ENCODE peak calls at places on chromosome 22, in seven cellular contexts. One of them, this sample, is unnamed.

GRCh38 chr22:27690596-27690995 is 111.0 kb downstream of the MN1 start:
- DNase-seq in cardiac muscle cell: no peak
- DNase-seq in A549: no peak
- DNase-seq in adrenal gland: no peak
- DNase-seq in mesenchymal stem cell: no peak
- DNase-seq in right lobe of liver: no peak
- DNase-seq in naive thymus-derived CD4-positive, alpha-beta T cell: no peak
- DNase-seq in this sample: no peak

GRCh38 chr22:19045094-19045493 is 77.1 kb downstream of the DGCR2 start:
- DNase-seq in naive thymus-derived CD4-positive, alpha-beta T cell: no peak
- DNase-seq in adrenal gland: no peak
- DNase-seq in cardiac muscle cell: no peak
- DNase-seq in A549: no peak
- DNase-seq in right lobe of liver: no peak
- DNase-seq in mesenchymal stem cell: no peak
- DNase-seq in this sample: no peak

GRCh38 chr22:20268350-20269012 is 363 bp upstream of the RTN4R start:
- DNase-seq in adrenal gland: peak; percentile 54
- DNase-seq in right lobe of liver: peak; percentile 75
- DNase-seq in mesenchymal stem cell: peak; percentile 43
- DNase-seq in naive thymus-derived CD4-positive, alpha-beta T cell: peak; percentile 52
- DNase-seq in A549: peak; percentile 44
- DNase-seq in cardiac muscle cell: peak; percentile 80
- DNase-seq in this sample: peak; percentile 60

GRCh38 chr22:36201630-36202312 is at the start of gene APOL4:
- DNase-seq in adrenal gland: peak; percentile 56
- DNase-seq in cardiac muscle cell: no peak
- DNase-seq in right lobe of liver: no peak
- DNase-seq in naive thymus-derived CD4-positive, alpha-beta T cell: no peak
- DNase-seq in mesenchymal stem cell: no peak
- DNase-seq in A549: no peak
- DNase-seq in this sample: no peak

GRCh38 chr22:35900483-35901168 is 128.0 kb downstream of the RBFOX2 start:
- DNase-seq in adrenal gland: no peak
- DNase-seq in mesenchymal stem cell: peak; percentile 61
- DNase-seq in naive thymus-derived CD4-positive, alpha-beta T cell: peak; percentile 25
- DNase-seq in A549: peak; percentile 56
- DNase-seq in right lobe of liver: no peak
- DNase-seq in cardiac muscle cell: no peak
- DNase-seq in this sample: peak; percentile 42

GRCh38 chr22:19859861-19860510 is 5.3 kb upstream of the GNB1L start:
- DNase-seq in adrenal gland: no peak
- DNase-seq in mesenchymal stem cell: no peak
- DNase-seq in A549: no peak
- DNase-seq in cardiac muscle cell: no peak
- DNase-seq in naive thymus-derived CD4-positive, alpha-beta T cell: no peak
- DNase-seq in right lobe of liver: no peak
- DNase-seq in this sample: no peak

GRCh38 chr22:32465661-32466060 is 1.4 kb upstream of the BPIFC start:
- DNase-seq in naive thymus-derived CD4-positive, alpha-beta T cell: no peak
- DNase-seq in mesenchymal stem cell: no peak
- DNase-seq in adrenal gland: no peak
- DNase-seq in A549: no peak
- DNase-seq in cardiac muscle cell: no peak
- DNase-seq in right lobe of liver: no peak
- DNase-seq in this sample: no peak

GRCh38 chr22:19799322-19800190 is 39.0 kb downstream of the TBX1 start:
- DNase-seq in naive thymus-derived CD4-positive, alpha-beta T cell: no peak
- DNase-seq in right lobe of liver: no peak
- DNase-seq in cardiac muscle cell: no peak
- DNase-seq in A549: no peak
- DNase-seq in adrenal gland: no peak
- DNase-seq in mesenchymal stem cell: peak; percentile 48
- DNase-seq in this sample: no peak

GRCh38 chr22:26939466-26939865 is 282.1 kb downstream of the MIAT start:
- DNase-seq in adrenal gland: no peak
- DNase-seq in right lobe of liver: no peak
- DNase-seq in naive thymus-derived CD4-positive, alpha-beta T cell: no peak
- DNase-seq in mesenchymal stem cell: no peak
- DNase-seq in cardiac muscle cell: no peak
- DNase-seq in A549: no peak
- DNase-seq in this sample: peak; percentile 50

GRCh38 chr22:43262990-43263644 is 76.2 kb upstream of the TTLL12 start:
- DNase-seq in naive thymus-derived CD4-positive, alpha-beta T cell: peak; percentile 6
- DNase-seq in A549: no peak
- DNase-seq in cardiac muscle cell: no peak
- DNase-seq in mesenchymal stem cell: peak; percentile 74
- DNase-seq in adrenal gland: no peak
- DNase-seq in right lobe of liver: peak; percentile 83
- DNase-seq in this sample: peak; percentile 65

GRCh38 chr22:27752141-27752540 is 49.4 kb downstream of the MN1 start:
- DNase-seq in cardiac muscle cell: no peak
- DNase-seq in mesenchymal stem cell: no peak
- DNase-seq in naive thymus-derived CD4-positive, alpha-beta T cell: no peak
- DNase-seq in A549: no peak
- DNase-seq in adrenal gland: no peak
- DNase-seq in right lobe of liver: no peak
- DNase-seq in this sample: no peak

GRCh38 chr22:32325811-32326237 is 31.8 kb upstream of the RFPL3 start:
- DNase-seq in adrenal gland: no peak
- DNase-seq in A549: no peak
- DNase-seq in mesenchymal stem cell: no peak
- DNase-seq in naive thymus-derived CD4-positive, alpha-beta T cell: no peak
- DNase-seq in cardiac muscle cell: no peak
- DNase-seq in right lobe of liver: no peak
- DNase-seq in this sample: no peak

GRCh38 chr22:27388090-27388600 is 413.4 kb downstream of the MN1 start:
- DNase-seq in right lobe of liver: peak; percentile 12
- DNase-seq in cardiac muscle cell: no peak
- DNase-seq in adrenal gland: no peak
- DNase-seq in naive thymus-derived CD4-positive, alpha-beta T cell: no peak
- DNase-seq in mesenchymal stem cell: no peak
- DNase-seq in A549: no peak
- DNase-seq in this sample: no peak

GRCh38 chr22:41636467-41636866 is 15.4 kb downstream of the XRCC6 start:
- DNase-seq in adrenal gland: peak; percentile 86
- DNase-seq in A549: peak; percentile 33
- DNase-seq in naive thymus-derived CD4-positive, alpha-beta T cell: no peak
- DNase-seq in right lobe of liver: peak; percentile 20
- DNase-seq in mesenchymal stem cell: no peak
- DNase-seq in cardiac muscle cell: no peak
- DNase-seq in this sample: no peak

GRCh38 chr22:44286673-44287072 is 26.1 kb downstream of the SHISAL1 start:
- DNase-seq in naive thymus-derived CD4-positive, alpha-beta T cell: no peak
- DNase-seq in right lobe of liver: no peak
- DNase-seq in A549: no peak
- DNase-seq in mesenchymal stem cell: no peak
- DNase-seq in cardiac muscle cell: no peak
- DNase-seq in adrenal gland: no peak
- DNase-seq in this sample: no peak

GRCh38 chr22:26259510-26259909 is 90.2 kb downstream of the SEZ6L start:
- DNase-seq in adrenal gland: peak; percentile 10
- DNase-seq in naive thymus-derived CD4-positive, alpha-beta T cell: no peak
- DNase-seq in mesenchymal stem cell: no peak
- DNase-seq in A549: peak; percentile 11
- DNase-seq in cardiac muscle cell: peak; percentile 78
- DNase-seq in right lobe of liver: no peak
- DNase-seq in this sample: peak; percentile 58

GRCh38 chr22:19523240-19524169 is 705 bp downstream of the CLDN5 start:
- DNase-seq in mesenchymal stem cell: peak; percentile 45
- DNase-seq in naive thymus-derived CD4-positive, alpha-beta T cell: peak; percentile 36
- DNase-seq in adrenal gland: no peak
- DNase-seq in cardiac muscle cell: peak; percentile 52
- DNase-seq in right lobe of liver: peak; percentile 42
- DNase-seq in A549: no peak
- DNase-seq in this sample: no peak

GRCh38 chr22:22983816-22984215 is 86.5 kb upstream of the GNAZ start:
- DNase-seq in mesenchymal stem cell: no peak
- DNase-seq in right lobe of liver: no peak
- DNase-seq in A549: no peak
- DNase-seq in cardiac muscle cell: no peak
- DNase-seq in naive thymus-derived CD4-positive, alpha-beta T cell: no peak
- DNase-seq in adrenal gland: no peak
- DNase-seq in this sample: no peak

GRCh38 chr22:22983123-22983522 is 87.2 kb upstream of the GNAZ start:
- DNase-seq in A549: no peak
- DNase-seq in cardiac muscle cell: no peak
- DNase-seq in naive thymus-derived CD4-positive, alpha-beta T cell: no peak
- DNase-seq in mesenchymal stem cell: no peak
- DNase-seq in adrenal gland: no peak
- DNase-seq in right lobe of liver: no peak
- DNase-seq in this sample: no peak

GRCh38 chr22:22981670-22982571 is 88.4 kb upstream of the GNAZ start:
- DNase-seq in naive thymus-derived CD4-positive, alpha-beta T cell: no peak
- DNase-seq in mesenchymal stem cell: no peak
- DNase-seq in A549: no peak
- DNase-seq in cardiac muscle cell: no peak
- DNase-seq in adrenal gland: no peak
- DNase-seq in right lobe of liver: no peak
- DNase-seq in this sample: no peak

GRCh38 chr22:22984967-22985366 is 85.4 kb upstream of the GNAZ start:
- DNase-seq in cardiac muscle cell: no peak
- DNase-seq in right lobe of liver: no peak
- DNase-seq in mesenchymal stem cell: no peak
- DNase-seq in adrenal gland: no peak
- DNase-seq in A549: no peak
- DNase-seq in naive thymus-derived CD4-positive, alpha-beta T cell: no peak
- DNase-seq in this sample: no peak

DNA sequence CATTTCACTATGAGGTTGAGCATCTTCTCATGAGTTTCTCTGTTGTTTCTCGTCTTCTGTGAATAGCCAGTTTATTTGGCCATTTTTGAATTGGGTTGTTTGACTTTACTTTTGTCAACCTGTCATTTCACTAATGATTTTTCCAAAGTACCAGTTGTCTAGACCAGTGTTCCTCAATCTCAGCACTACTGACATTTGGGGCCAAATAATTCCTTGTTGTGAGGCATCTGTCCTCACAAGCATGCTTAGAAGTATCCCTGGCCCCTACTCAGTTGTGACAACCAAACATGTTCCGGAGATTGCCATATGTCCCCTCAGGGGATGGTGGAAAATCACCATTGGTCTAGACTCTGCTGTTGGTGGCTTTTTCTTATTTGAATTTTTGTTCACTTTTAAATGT is 87.7 kb upstream of the GNAZ start:
- DNase-seq in naive thymus-derived CD4-positive, alpha-beta T cell: no peak
- DNase-seq in mesenchymal stem cell: no peak
- DNase-seq in right lobe of liver: no peak
- DNase-seq in cardiac muscle cell: no peak
- DNase-seq in adrenal gland: no peak
- DNase-seq in A549: no peak
- DNase-seq in this sample: no peak
- H3K9me3 ChIP-seq in naive thymus-derived CD4-positive, alpha-beta T cell: no peaks in the 10 kb centered on the region
- H3K9me3 ChIP-seq in mesenchymal stem cell: peaks cover 36% of the 10 kb centered on the region
- H3K9me3 ChIP-seq in right lobe of liver: peaks cover 5% of the 10 kb centered on the region
- H3K9me3 ChIP-seq in cardiac muscle cell: no peaks in the 10 kb centered on the region
- H3K9me3 ChIP-seq in adrenal gland: no peaks in the 10 kb centered on the region
- H3K9me3 ChIP-seq in A549: peaks cover 16% of the 10 kb centered on the region
- H3K9me3 ChIP-seq in this sample: peaks cover 16% of the 10 kb centered on the region

GRCh38 chr22:37258005-37258790 is 14.1 kb upstream of the RAC2 start:
- DNase-seq in cardiac muscle cell: no peak
- DNase-seq in A549: no peak
- DNase-seq in naive thymus-derived CD4-positive, alpha-beta T cell: no peak
- DNase-seq in right lobe of liver: no peak
- DNase-seq in mesenchymal stem cell: no peak
- DNase-seq in adrenal gland: peak; percentile 1
- DNase-seq in this sample: no peak
- H3K4me3 ChIP-seq in cardiac muscle cell: no peak overlapping the region
- H3K4me3 ChIP-seq in A549: no peak overlapping the region
- H3K4me3 ChIP-seq in naive thymus-derived CD4-positive, alpha-beta T cell: no peak overlapping the region
- H3K4me3 ChIP-seq in right lobe of liver: no peak overlapping the region
- H3K4me3 ChIP-seq in mesenchymal stem cell: no peak overlapping the region
- H3K4me3 ChIP-seq in adrenal gland: no peak overlapping the region
- H3K4me3 ChIP-seq in this sample: no peak overlapping the region

DNA sequence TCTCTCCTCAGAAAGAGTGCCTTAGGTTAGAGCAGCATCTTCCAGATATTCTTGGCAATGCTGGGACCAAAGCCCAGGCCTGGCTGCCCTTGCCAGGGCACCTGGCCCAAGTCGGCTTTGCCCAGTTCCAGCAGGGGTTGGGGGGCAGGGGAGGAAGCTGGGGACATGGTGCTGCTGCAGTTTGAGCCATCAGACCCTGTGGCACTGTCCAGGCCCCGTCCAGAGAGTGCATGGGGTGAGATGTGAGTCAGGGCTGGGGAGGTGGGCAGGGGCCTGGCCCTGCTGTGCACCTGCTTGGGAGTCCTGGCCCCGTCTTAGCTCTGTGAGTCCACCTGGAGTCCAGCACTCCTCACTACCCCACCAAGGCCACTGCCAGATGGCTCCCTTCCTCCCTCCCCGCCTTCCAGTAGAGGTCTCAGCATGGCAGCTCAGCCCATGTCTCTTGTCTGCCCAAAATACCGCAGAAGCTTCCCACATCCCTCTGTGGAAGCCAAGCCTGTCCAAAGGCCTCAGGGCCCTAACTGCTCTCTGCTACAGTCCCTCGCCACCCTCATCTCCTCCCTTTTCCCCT is 16.6 kb downstream of the DERL3 start:
- DNase-seq in naive thymus-derived CD4-positive, alpha-beta T cell: no peak
- DNase-seq in mesenchymal stem cell: no peak
- DNase-seq in A549: no peak
- DNase-seq in cardiac muscle cell: no peak
- DNase-seq in adrenal gland: no peak
- DNase-seq in right lobe of liver: peak; percentile 49
- DNase-seq in this sample: no peak
- H3K27ac ChIP-seq in naive thymus-derived CD4-positive, alpha-beta T cell: no peak overlapping the region
- H3K27ac ChIP-seq in mesenchymal stem cell: no peak overlapping the region
- H3K27ac ChIP-seq in A549: no peak overlapping the region
- H3K27ac ChIP-seq in cardiac muscle cell: no peak overlapping the region
- H3K27ac ChIP-seq in adrenal gland: peak overlapping the region; percentile 60
- H3K27ac ChIP-seq in right lobe of liver: no peak overlapping the region
- H3K27ac ChIP-seq in this sample: no peak overlapping the region

DNA sequence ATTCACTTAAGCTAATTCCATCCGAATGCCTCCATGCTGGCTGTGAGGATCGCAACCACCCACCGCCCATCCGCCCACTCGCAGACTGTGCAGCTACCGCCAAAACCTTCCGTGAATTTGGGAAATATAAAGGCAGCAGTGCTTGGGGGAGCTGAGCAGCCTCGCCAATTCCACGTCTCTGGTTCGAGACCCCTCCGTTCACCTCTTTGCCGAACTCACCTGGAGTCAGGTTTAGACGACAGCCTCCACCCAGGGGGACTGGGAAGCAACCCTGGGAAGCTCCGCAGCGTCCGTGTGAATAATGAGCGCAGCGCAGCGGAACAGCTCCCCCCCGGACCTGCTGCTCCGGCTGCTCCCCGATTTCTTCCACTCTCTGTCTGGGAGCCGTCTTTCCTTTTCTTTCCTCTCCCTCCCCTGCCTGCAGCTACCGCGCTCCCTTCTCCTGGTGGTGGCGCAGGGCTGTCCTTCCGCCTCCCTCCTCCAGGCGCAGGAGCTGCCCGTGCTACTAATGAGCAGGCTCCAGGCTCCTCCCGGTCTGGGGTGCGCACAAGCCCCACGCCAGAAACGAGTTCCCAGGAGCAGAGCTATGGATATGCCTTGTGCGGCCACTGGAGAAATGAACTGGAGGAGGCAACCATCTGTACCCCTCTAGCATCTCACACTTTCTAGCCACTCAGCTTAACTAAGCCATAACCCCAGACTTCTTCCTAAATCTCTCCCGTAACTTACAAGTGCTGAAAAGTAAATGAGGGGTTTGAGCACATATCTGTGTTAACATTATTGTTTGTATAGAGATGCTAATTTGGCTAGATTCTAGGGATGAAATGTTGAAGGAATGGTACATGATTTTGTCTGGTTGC is 107.3 kb downstream of the XKR3 start:
- DNase-seq in mesenchymal stem cell: no peak
- DNase-seq in naive thymus-derived CD4-positive, alpha-beta T cell: no peak
- DNase-seq in adrenal gland: no peak
- DNase-seq in right lobe of liver: no peak
- DNase-seq in cardiac muscle cell: no peak
- DNase-seq in A549: no peak
- DNase-seq in this sample: no peak
- H3K9me3 ChIP-seq in mesenchymal stem cell: no peaks in the 10 kb centered on the region
- H3K9me3 ChIP-seq in naive thymus-derived CD4-positive, alpha-beta T cell: no peaks in the 10 kb centered on the region
- H3K9me3 ChIP-seq in adrenal gland: no peaks in the 10 kb centered on the region
- H3K9me3 ChIP-seq in right lobe of liver: no peaks in the 10 kb centered on the region
- H3K9me3 ChIP-seq in cardiac muscle cell: no peaks in the 10 kb centered on the region
- H3K9me3 ChIP-seq in A549: no peaks in the 10 kb centered on the region
- H3K9me3 ChIP-seq in this sample: no peaks in the 10 kb centered on the region